ENCODE peak calls at places on chromosomes 12 and 14, in five cellular contexts. One of them, this sample, is unnamed.

GRCh38 chr14:105733081-105734065 is 207.0 kb downstream of the TMEM121 start:
- DNase-seq in uterus: no peak
- DNase-seq in heart right ventricle: no peak
- DNase-seq in NB4: no peak
- DNase-seq in astrocyte: no peak
- DNase-seq in this sample: no peak

GRCh38 chr14:45135659-45136314 is at the start of gene FANCM:
- DNase-seq in uterus: peak; percentile 89
- DNase-seq in heart right ventricle: peak; percentile 97
- DNase-seq in NB4: peak; percentile 98
- DNase-seq in astrocyte: peak; percentile 96
- DNase-seq in this sample: peak; percentile 99

GRCh38 chr12:69987453-69988102 is 162.6 kb downstream of the MYRFL start:
- DNase-seq in uterus: no peak
- DNase-seq in heart right ventricle: peak; percentile 44
- DNase-seq in NB4: no peak
- DNase-seq in astrocyte: peak; percentile 99
- DNase-seq in this sample: peak; percentile 99

GRCh38 chr14:69917287-69917686 is 38.1 kb downstream of the SMOC1 start:
- DNase-seq in uterus: no peak
- DNase-seq in heart right ventricle: no peak
- DNase-seq in NB4: no peak
- DNase-seq in astrocyte: no peak
- DNase-seq in this sample: no peak

GRCh38 chr12:91355150-91356006 is 172.8 kb upstream of the DCN start:
- DNase-seq in uterus: peak; percentile 78
- DNase-seq in heart right ventricle: peak; percentile 62
- DNase-seq in NB4: peak; percentile 72
- DNase-seq in astrocyte: peak; percentile 34
- DNase-seq in this sample: peak; percentile 87

GRCh38 chr12:96198970-96199369 is 4.8 kb downstream of the ELK3 start:
- DNase-seq in uterus: no peak
- DNase-seq in heart right ventricle: no peak
- DNase-seq in NB4: peak; percentile 46
- DNase-seq in astrocyte: peak; percentile 94
- DNase-seq in this sample: peak; percentile 90

GRCh38 chr14:75978249-75978731 is 3.5 kb downstream of the TGFB3 start:
- DNase-seq in uterus: peak; percentile 30
- DNase-seq in heart right ventricle: no peak
- DNase-seq in NB4: no peak
- DNase-seq in astrocyte: no peak
- DNase-seq in this sample: no peak

GRCh38 chr12:82124711-82125110 is 233.5 kb downstream of the CCDC59 start:
- DNase-seq in uterus: no peak
- DNase-seq in heart right ventricle: no peak
- DNase-seq in NB4: no peak
- DNase-seq in astrocyte: peak; percentile 63
- DNase-seq in this sample: peak; percentile 38

GRCh38 chr14:64937176-64937820 is 5.2 kb downstream of the GPX2 start:
- DNase-seq in uterus: no peak
- DNase-seq in heart right ventricle: no peak
- DNase-seq in NB4: no peak
- DNase-seq in astrocyte: no peak
- DNase-seq in this sample: peak; percentile 50

GRCh38 chr14:69877492-69877891 is 1.7 kb upstream of the SMOC1 start:
- DNase-seq in uterus: no peak
- DNase-seq in heart right ventricle: no peak
- DNase-seq in NB4: peak; percentile 48
- DNase-seq in astrocyte: no peak
- DNase-seq in this sample: peak; percentile 29

GRCh38 chr14:104661086-104661485 is 28.3 kb upstream of the INF2 start:
- DNase-seq in uterus: no peak
- DNase-seq in heart right ventricle: no peak
- DNase-seq in NB4: no peak
- DNase-seq in astrocyte: no peak
- DNase-seq in this sample: no peak

GRCh38 chr14:60648169-60648933 is 926 bp downstream of the SIX1 start:
- DNase-seq in uterus: no peak
- DNase-seq in heart right ventricle: no peak
- DNase-seq in NB4: peak; percentile 38
- DNase-seq in astrocyte: no peak
- DNase-seq in this sample: peak; percentile 35

GRCh38 chr14:89720076-89720687 is 234.3 kb downstream of the EFCAB11 start:
- DNase-seq in uterus: no peak
- DNase-seq in heart right ventricle: no peak
- DNase-seq in NB4: peak; percentile 17
- DNase-seq in astrocyte: no peak
- DNase-seq in this sample: no peak

GRCh38 chr12:30691122-30691879 is 4.4 kb downstream of the IPO8 start:
- DNase-seq in uterus: no peak
- DNase-seq in heart right ventricle: peak; percentile 32
- DNase-seq in NB4: peak; percentile 22
- DNase-seq in astrocyte: peak; percentile 70
- DNase-seq in this sample: peak; percentile 72

GRCh38 chr12:62903151-62903550 is 31.8 kb downstream of the PPM1H start:
- DNase-seq in uterus: no peak
- DNase-seq in heart right ventricle: peak; percentile 19
- DNase-seq in NB4: no peak
- DNase-seq in astrocyte: no peak
- DNase-seq in this sample: no peak

GRCh38 chr12:122845041-122845864 is 10.0 kb downstream of the HIP1R start:
- DNase-seq in uterus: no peak
- DNase-seq in heart right ventricle: no peak
- DNase-seq in NB4: no peak
- DNase-seq in astrocyte: no peak
- DNase-seq in this sample: no peak

GRCh38 chr14:34874386-34875030 is 652 bp downstream of the BAZ1A start:
- DNase-seq in uterus: peak; percentile 37
- DNase-seq in heart right ventricle: peak; percentile 44
- DNase-seq in NB4: peak; percentile 74
- DNase-seq in astrocyte: peak; percentile 11
- DNase-seq in this sample: peak; percentile 44

GRCh38 chr12:39935839-39936238 is 170.0 kb downstream of the SLC2A13 start:
- DNase-seq in uterus: no peak
- DNase-seq in heart right ventricle: no peak
- DNase-seq in NB4: no peak
- DNase-seq in astrocyte: no peak
- DNase-seq in this sample: no peak

GRCh38 chr14:67221248-67221981 is 19.8 kb upstream of the PALS1 start:
- DNase-seq in uterus: no peak
- DNase-seq in heart right ventricle: no peak
- DNase-seq in NB4: no peak
- DNase-seq in astrocyte: peak; percentile 94
- DNase-seq in this sample: peak; percentile 53

GRCh38 chr12:111692575-111693210 is 6.8 kb downstream of the ACAD10 start:
- DNase-seq in uterus: no peak
- DNase-seq in heart right ventricle: no peak
- DNase-seq in NB4: peak; percentile 52
- DNase-seq in astrocyte: no peak
- DNase-seq in this sample: no peak

GRCh38 chr12:64893961-64894360 is 69.5 kb downstream of the TBC1D30 start:
- DNase-seq in uterus: no peak
- DNase-seq in heart right ventricle: no peak
- DNase-seq in NB4: no peak
- DNase-seq in astrocyte: peak; percentile 64
- DNase-seq in this sample: peak; percentile 43

GRCh38 chr12:24396266-24396665 is 446.8 kb upstream of the SOX5 start:
- DNase-seq in uterus: no peak
- DNase-seq in heart right ventricle: no peak
- DNase-seq in NB4: no peak
- DNase-seq in astrocyte: no peak
- DNase-seq in this sample: no peak

GRCh38 chr14:32913725-32914124 is 25.0 kb upstream of the NPAS3 start:
- DNase-seq in uterus: no peak
- DNase-seq in heart right ventricle: no peak
- DNase-seq in NB4: no peak
- DNase-seq in astrocyte: peak; percentile 50
- DNase-seq in this sample: no peak

GRCh38 chr12:102043928-102044327 is 17.9 kb downstream of the WASHC3 start:
- DNase-seq in uterus: no peak
- DNase-seq in heart right ventricle: no peak
- DNase-seq in NB4: no peak
- DNase-seq in astrocyte: no peak
- DNase-seq in this sample: no peak

GRCh38 chr12:16880864-16881285 is 274.9 kb upstream of the LMO3 start:
- DNase-seq in uterus: no peak
- DNase-seq in heart right ventricle: no peak
- DNase-seq in NB4: no peak
- DNase-seq in astrocyte: no peak
- DNase-seq in this sample: no peak

GRCh38 chr14:103033744-103034143 is 23.6 kb downstream of the CDC42BPB start:
- DNase-seq in uterus: no peak
- DNase-seq in heart right ventricle: no peak
- DNase-seq in NB4: no peak
- DNase-seq in astrocyte: no peak
- DNase-seq in this sample: no peak

GRCh38 chr12:127083028-127083949 is 1183.7 kb upstream of the TMEM132C start:
- DNase-seq in uterus: no peak
- DNase-seq in heart right ventricle: peak; percentile 14
- DNase-seq in NB4: peak; percentile 86
- DNase-seq in astrocyte: peak; percentile 79
- DNase-seq in this sample: peak; percentile 86

GRCh38 chr12:84840356-84840755 is 72.2 kb downstream of the SLC6A15 start:
- DNase-seq in uterus: no peak
- DNase-seq in heart right ventricle: no peak
- DNase-seq in NB4: no peak
- DNase-seq in astrocyte: no peak
- DNase-seq in this sample: no peak

GRCh38 chr14:44988694-44989093 is 26.7 kb downstream of the TOGARAM1 start:
- DNase-seq in uterus: peak; percentile 24
- DNase-seq in heart right ventricle: peak; percentile 50
- DNase-seq in NB4: peak; percentile 19
- DNase-seq in astrocyte: no peak
- DNase-seq in this sample: no peak

GRCh38 chr14:77914073-77914721 is 114.3 kb downstream of the ADCK1 start:
- DNase-seq in uterus: no peak
- DNase-seq in heart right ventricle: no peak
- DNase-seq in NB4: no peak
- DNase-seq in astrocyte: no peak
- DNase-seq in this sample: no peak

GRCh38 chr12:113090740-113091139 is 34.2 kb downstream of the DTX1 start:
- DNase-seq in uterus: no peak
- DNase-seq in heart right ventricle: no peak
- DNase-seq in NB4: peak; percentile 35
- DNase-seq in astrocyte: no peak
- DNase-seq in this sample: no peak

GRCh38 chr12:113094738-113095137 is 38.2 kb downstream of the DTX1 start:
- DNase-seq in uterus: no peak
- DNase-seq in heart right ventricle: no peak
- DNase-seq in NB4: no peak
- DNase-seq in astrocyte: no peak
- DNase-seq in this sample: no peak

GRCh38 chr12:113091506-113091905 is 35.0 kb downstream of the DTX1 start:
- DNase-seq in uterus: no peak
- DNase-seq in heart right ventricle: no peak
- DNase-seq in NB4: no peak
- DNase-seq in astrocyte: no peak
- DNase-seq in this sample: no peak

GRCh38 chr12:113093409-113094101 is 37.0 kb downstream of the DTX1 start:
- DNase-seq in uterus: no peak
- DNase-seq in heart right ventricle: no peak
- DNase-seq in NB4: no peak
- DNase-seq in astrocyte: no peak
- DNase-seq in this sample: no peak

DNA sequence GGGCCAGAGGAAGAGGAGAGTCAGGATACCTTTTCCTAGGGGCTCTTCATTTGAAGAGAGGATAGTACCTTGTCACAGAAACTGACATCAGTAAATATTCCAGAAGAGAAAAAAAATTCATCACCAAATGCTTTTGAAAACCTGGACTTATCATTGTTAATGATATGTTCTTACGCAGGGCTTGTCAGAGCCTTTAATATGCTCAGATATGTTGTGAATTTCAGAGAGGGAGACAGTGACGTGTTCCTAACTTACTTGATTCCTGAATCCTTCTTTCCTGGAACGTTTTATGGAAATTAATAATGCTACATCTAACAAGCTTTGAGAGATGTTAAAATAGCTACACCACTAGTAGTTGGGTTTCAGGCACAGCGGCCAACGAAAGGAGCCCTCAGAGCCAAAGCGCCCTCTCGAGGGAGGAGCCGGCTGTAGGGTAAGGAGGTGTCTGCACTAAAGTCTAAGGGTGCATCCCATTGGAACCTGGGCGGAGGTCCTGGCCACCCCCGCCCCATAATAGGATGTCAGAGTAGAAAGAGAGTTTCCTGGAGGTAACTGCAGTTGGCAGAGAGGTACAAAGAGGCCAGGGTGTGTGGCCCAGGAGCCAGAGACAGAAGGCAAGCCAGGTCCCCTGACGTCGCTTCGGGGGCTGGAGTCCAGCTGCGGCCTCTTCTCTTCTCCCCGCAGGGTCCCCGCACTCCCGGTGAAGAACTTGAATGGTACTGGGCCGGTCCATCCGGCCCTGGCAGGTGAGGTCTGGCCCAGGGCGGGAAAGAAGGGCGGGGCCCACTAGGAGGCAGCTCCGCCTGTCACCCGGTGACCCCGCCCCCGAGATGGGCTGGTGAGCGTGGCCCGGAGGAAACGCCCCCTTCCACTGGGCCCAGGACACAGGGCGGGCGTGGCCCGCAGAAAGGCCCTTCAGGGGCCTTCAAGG is 36.2 kb downstream of the DTX1 start:
- DNase-seq in uterus: no peak
- DNase-seq in heart right ventricle: no peak
- DNase-seq in NB4: peak; percentile 44
- DNase-seq in astrocyte: no peak
- DNase-seq in this sample: peak; percentile 4
- H3K4me3 ChIP-seq in uterus: no peak overlapping the region
- H3K4me3 ChIP-seq in heart right ventricle: no peak overlapping the region
- H3K4me3 ChIP-seq in NB4: no peak overlapping the region
- H3K4me3 ChIP-seq in astrocyte: no peak overlapping the region
- H3K4me3 ChIP-seq in this sample: no peak overlapping the region

GRCh38 chr14:21894003-21894897 is 220.6 kb upstream of the OR4E1 start:
- DNase-seq in uterus: no peak
- DNase-seq in heart right ventricle: no peak
- DNase-seq in NB4: peak; percentile 3
- DNase-seq in astrocyte: no peak
- DNase-seq in this sample: no peak
- TF ChIP-seq CTCF in uterus: no peak
- TF ChIP-seq CTCF in heart right ventricle: no peak
- TF ChIP-seq CTCF in NB4: peak; percentile 40
- TF ChIP-seq CTCF in astrocyte: no peak
- TF ChIP-seq CTCF in this sample: no peak

DNA sequence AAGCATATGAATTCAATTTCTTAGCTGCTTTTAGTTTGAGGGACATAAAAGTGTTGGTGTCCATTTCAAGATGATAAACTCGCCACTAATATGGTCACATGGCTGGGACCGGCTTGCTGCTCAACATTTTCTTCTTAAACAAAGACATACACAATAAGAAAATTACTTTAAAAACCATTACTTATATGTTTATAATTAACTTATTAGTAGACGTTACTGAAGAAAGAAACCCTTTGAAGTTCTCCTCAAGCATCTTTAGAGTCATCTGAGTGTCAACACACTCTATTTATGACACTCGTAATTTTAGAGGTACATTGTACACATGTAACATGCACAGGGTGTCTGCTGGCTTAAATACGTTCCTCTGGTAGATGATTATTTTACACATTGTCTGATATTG is 74.7 kb downstream of the BMP4 start:
- DNase-seq in uterus: no peak
- DNase-seq in heart right ventricle: no peak
- DNase-seq in NB4: no peak
- DNase-seq in astrocyte: no peak
- DNase-seq in this sample: no peak
- H3K4me3 ChIP-seq in uterus: no peak overlapping the region
- H3K4me3 ChIP-seq in heart right ventricle: no peak overlapping the region
- H3K4me3 ChIP-seq in NB4: no peak overlapping the region
- H3K4me3 ChIP-seq in astrocyte: no peak overlapping the region
- H3K4me3 ChIP-seq in this sample: no peak overlapping the region

GRCh38 chr14:57182760-57183503 is 85.8 kb downstream of the EXOC5 start:
- DNase-seq in uterus: no peak
- DNase-seq in heart right ventricle: no peak
- DNase-seq in NB4: peak; percentile 25
- DNase-seq in astrocyte: no peak
- DNase-seq in this sample: peak; percentile 3
- TF ChIP-seq CTCF in uterus: no peak
- TF ChIP-seq CTCF in heart right ventricle: peak; percentile 15
- TF ChIP-seq CTCF in NB4: peak; percentile 26
- TF ChIP-seq CTCF in astrocyte: peak; percentile 18
- TF ChIP-seq CTCF in this sample: peak; percentile 28